ENCODE peak calls at places on chromosomes 11 and 22, in nine cellular contexts. B is NB4, I is GM10248, N is IMR-90, Z is AG04450, S is osteoblast, X is progenitor cell of endocrine pancreas, Q is RWPE1, A is WERI-Rb-1. T is an unnamed sample.

GRCh38 chr22:47598864-47599263 is 836.4 kb downstream of the TBC1D22A start:
- DNase-seq in Q (no peak), X (no peak), A (no peak), S (no peak), N (no peak), Z (no peak), I (no peak), B (no peak), T (no peak)

GRCh38 chr22:47878460-47878859 is 1116.0 kb downstream of the TBC1D22A start:
- DNase-seq in X (no peak), S (no peak), B (no peak), Z (no peak), A (no peak), Q (no peak), N (no peak), I (no peak), T (no peak)

GRCh38 chr22:40215266-40215665 is 37.5 kb downstream of the TNRC6B start:
- DNase-seq in Q (no peak), A (no peak), X (no peak), B (peak; percentile 64), I (no peak), S (no peak), N (no peak), Z (no peak), T (peak; percentile 25)

GRCh38 chr11:112961751-112962747 is 829 bp downstream of the NCAM1 start:
- DNase-seq in A (peak; percentile 64), S (peak; percentile 69), N (no peak), I (peak; percentile 12), X (peak; percentile 22), Q (no peak), Z (no peak), B (peak; percentile 83), T (peak; percentile 26)

GRCh38 chr22:46149998-46150549 is at the start of gene PPARA:
- DNase-seq in A (peak; percentile 86), Q (peak; percentile 85), X (peak; percentile 73), Z (peak; percentile 13), I (peak; percentile 99), S (peak; percentile 100), B (peak; percentile 75), N (peak; percentile 60), T (peak; percentile 94)

GRCh38 chr11:129041611-129042018 is 98.9 kb upstream of the TP53AIP1 start:
- DNase-seq in B (no peak), A (no peak), Z (no peak), Q (no peak), N (peak; percentile 25), S (peak; percentile 64), I (no peak), X (no peak), T (no peak)

GRCh38 chr11:124898711-124899110 is 1.0 kb upstream of the ROBO4 start:
- DNase-seq in A (no peak), Q (peak; percentile 50), Z (peak; percentile 21), B (no peak), X (no peak), N (no peak), I (no peak), S (peak; percentile 80), T (no peak)

GRCh38 chr22:28799834-28800307 is 498 bp downstream of the XBP1 start:
- DNase-seq in A (peak; percentile 24), S (peak; percentile 87), Z (peak; percentile 10), I (no peak), N (peak; percentile 54), Q (peak; percentile 41), B (peak; percentile 52), X (peak; percentile 11), T (peak; percentile 70)

GRCh38 chr11:59818572-59818971 is 8.0 kb upstream of the MRPL16 start:
- DNase-seq in N (no peak), Q (no peak), I (no peak), Z (no peak), A (no peak), B (peak; percentile 68), S (no peak), X (no peak), T (no peak)

GRCh38 chr22:50674606-50675552 is 2.3 kb downstream of the SHANK3 start:
- DNase-seq in A (peak; percentile 79), X (peak; percentile 67), N (no peak), I (peak; percentile 38), Z (no peak), S (peak; percentile 85), B (no peak), Q (peak; percentile 54), T (peak; percentile 84)

GRCh38 chr11:115613986-115614625 is 109.9 kb upstream of the CADM1 start:
- DNase-seq in B (no peak), Z (peak; percentile 59), X (no peak), Q (peak; percentile 66), A (no peak), S (no peak), N (peak; percentile 90), I (no peak), T (no peak)

GRCh38 chr22:33327348-33327860 is 269.2 kb upstream of the SYN3 start:
- DNase-seq in B (no peak), Z (no peak), A (no peak), X (no peak), Q (no peak), N (no peak), S (no peak), I (no peak), T (no peak)

GRCh38 chr11:128048121-128048520 is 539.2 kb downstream of the ETS1 start:
- DNase-seq in B (no peak), S (no peak), Q (no peak), X (no peak), I (no peak), N (no peak), Z (no peak), A (no peak), T (no peak)

GRCh38 chr11:69327741-69328191 is 33.8 kb downstream of the MYEOV start:
- DNase-seq in N (no peak), A (no peak), Z (no peak), B (no peak), S (no peak), Q (no peak), I (no peak), X (no peak), T (peak; percentile 8)

GRCh38 chr11:925158-925495 is 543 bp upstream of the AP2A2 start:
- DNase-seq in S (no peak), Z (no peak), B (no peak), X (no peak), I (no peak), Q (no peak), A (no peak), N (no peak), T (no peak)

GRCh38 chr11:116267146-116267545 is 505.6 kb downstream of the BUD13 start:
- DNase-seq in Q (no peak), X (no peak), Z (no peak), B (no peak), S (no peak), N (no peak), I (no peak), A (no peak), T (no peak)

GRCh38 chr11:97814325-97814959 is 1206.3 kb upstream of the CNTN5 start:
- DNase-seq in A (no peak), Q (no peak), N (no peak), X (no peak), Z (no peak), S (no peak), I (no peak), B (no peak), T (no peak)

GRCh38 chr11:110712643-110713468 is 619 bp upstream of the ARHGAP20 start:
- DNase-seq in S (peak; percentile 92), B (no peak), X (peak; percentile 35), Z (no peak), A (peak; percentile 38), I (no peak), N (peak; percentile 52), Q (no peak), T (peak; percentile 29)

GRCh38 chr11:122398167-122398566 is 257.4 kb upstream of the UBASH3B start:
- DNase-seq in Q (no peak), Z (no peak), X (no peak), I (no peak), S (no peak), A (no peak), B (no peak), N (peak; percentile 12), T (no peak)

GRCh38 chr11:122634507-122634906 is 21.0 kb upstream of the UBASH3B start:
- DNase-seq in X (no peak), I (no peak), Q (no peak), A (no peak), S (no peak), Z (no peak), B (peak; percentile 30), N (peak; percentile 64), T (peak; percentile 19)

GRCh38 chr11:130241697-130242096 is 73.0 kb downstream of the ZBTB44 start:
- DNase-seq in X (no peak), I (no peak), S (no peak), Z (no peak), B (no peak), N (no peak), Q (no peak), A (no peak), T (no peak)
- TF ChIP-seq CTCF in X (no peak), I (no peak), S (no peak), Z (peak; percentile 7), B (no peak), N (peak; percentile 4), Q (no peak), A (peak; percentile 5), T (no peak)

GRCh38 chr22:45092644-45093043 is 71.1 kb upstream of the NUP50 start:
- DNase-seq in S (peak; percentile 73), Z (no peak), A (no peak), I (no peak), Q (no peak), B (no peak), N (no peak), X (no peak), T (no peak)
- TF ChIP-seq CTCF in S (no peak), Z (no peak), A (no peak), I (no peak), Q (no peak), B (no peak), N (no peak), X (no peak), T (no peak)

GRCh38 chr22:26672590-26673468 is 15.4 kb downstream of the MIAT start:
- DNase-seq in N (peak; percentile 94), S (peak; percentile 92), I (peak; percentile 86), Q (peak; percentile 79), B (peak; percentile 95), Z (peak; percentile 88), A (peak; percentile 94), X (peak; percentile 58), T (peak; percentile 95)
- TF ChIP-seq CTCF in N (peak; percentile 62), S (peak; percentile 57), I (peak; percentile 65), Q (peak; percentile 39), B (peak; percentile 35), Z (peak; percentile 65), A (peak; percentile 51), X (peak; percentile 53), T (peak; percentile 45)

DNA sequence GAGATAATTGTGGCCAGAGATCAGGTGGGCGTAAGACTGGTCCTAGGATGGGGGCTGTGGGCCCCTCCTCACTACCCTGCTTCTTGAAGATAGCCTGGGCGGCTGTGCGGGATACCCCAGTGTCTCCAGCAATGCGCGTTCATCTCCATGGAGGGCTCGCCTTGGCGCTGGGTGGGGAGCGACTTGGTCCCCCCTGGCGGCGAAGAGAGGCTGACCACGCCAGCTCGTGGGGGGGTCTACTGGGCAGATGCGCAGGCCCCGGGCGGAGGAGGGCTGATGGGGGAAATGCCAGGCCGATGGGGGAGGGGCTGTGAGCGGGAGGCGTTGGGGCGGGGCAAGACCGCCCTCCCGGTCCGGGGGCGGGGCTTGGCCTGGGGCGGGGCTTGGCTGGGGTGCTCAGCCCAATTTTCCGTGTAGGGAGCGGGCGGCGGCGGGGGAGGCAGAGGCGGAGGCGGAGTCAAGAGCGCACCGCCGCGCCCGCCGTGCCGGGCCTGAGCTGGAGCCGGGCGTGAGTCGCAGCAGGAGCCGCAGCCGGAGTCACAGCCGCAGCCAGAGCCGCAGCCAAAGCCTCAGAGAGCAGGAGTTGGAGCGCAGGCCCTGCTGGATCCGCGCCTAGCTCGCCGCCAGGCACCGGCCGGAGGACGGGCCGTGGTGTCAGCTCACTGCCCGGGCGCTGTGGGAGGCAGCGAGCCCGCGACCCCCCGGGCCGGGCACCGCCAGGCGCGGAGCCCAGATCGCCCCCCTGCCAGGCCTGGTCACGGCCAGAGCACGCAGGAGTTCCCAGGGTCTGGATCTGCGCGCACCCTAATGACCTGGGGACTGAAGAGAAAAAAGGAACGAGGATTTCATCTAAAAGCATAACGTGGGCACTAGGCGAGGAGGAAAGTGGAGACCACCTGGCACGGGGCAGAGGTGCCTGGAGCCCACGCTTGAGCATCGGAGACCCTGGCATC is at the start of gene SLC35E4:
- DNase-seq in N (peak; percentile 86), I (peak; percentile 95), A (peak; percentile 95), Q (peak; percentile 84), Z (peak; percentile 78), B (peak; percentile 90), X (peak; percentile 83), S (peak; percentile 99), T (peak; percentile 99)
- TF ChIP-seq CTCF in N (peak; percentile 45), I (no peak), A (peak; percentile 33), Q (no peak), Z (peak; percentile 48), B (no peak), X (peak; percentile 33), S (peak; percentile 32), T (no peak)